ENCODE peak calls at places on chromosomes 2 and 18, in six cellular contexts. R is tibial nerve, J is spleen, Y is heart right ventricle, P is HCT116, F is aorta. V is an unnamed sample. For H3K4me1 and H3K36me3, the result is how much of the 10 kb centered on the place peaks cover.

GRCh38 chr2:120777170-120777751 is 41.6 kb downstream of the GLI2 start:
- DNase-seq in P (no peak), Y (peak), F (no peak), R (no peak), J (no peak), V (no peak)

GRCh38 chr2:190415251-190415650 is 7.1 kb downstream of the MFSD6 start:
- DNase-seq in F (no peak), R (no peak), P (no peak), Y (no peak), J (no peak), V (no peak)

GRCh38 chr2:240890691-240891090 is 5.3 kb downstream of the MAB21L4 start:
- DNase-seq in P (no peak), F (no peak), Y (no peak), J (no peak), R (no peak), V (no peak)

GRCh38 chr18:74331404-74331803 is 15.8 kb downstream of the C18orf63 start:
- DNase-seq in J (no peak), P (peak), F (no peak), R (no peak), Y (no peak), V (no peak)

GRCh38 chr18:61847164-61847791 is 45.5 kb downstream of the RNF152 start:
- DNase-seq in Y (no peak), P (no peak), F (no peak), J (no peak), R (no peak), V (no peak)

GRCh38 chr2:80778704-80779103 is 474.2 kb upstream of the LRRTM1 start:
- DNase-seq in F (no peak), P (no peak), J (no peak), R (no peak), Y (no peak), V (no peak)

GRCh38 chr2:9830685-9831410 is 12.4 kb upstream of the TAF1B start:
- DNase-seq in P (no peak), F (no peak), Y (no peak), R (no peak), J (no peak), V (no peak)

GRCh38 chr2:120861576-120862191 is 126.0 kb downstream of the GLI2 start:
- DNase-seq in P (no peak), Y (no peak), R (no peak), F (no peak), J (peak), V (peak)

GRCh38 chr2:106053581-106053980 is 140.5 kb downstream of the UXS1 start:
- DNase-seq in Y (no peak), P (no peak), R (no peak), F (no peak), J (no peak), V (no peak)

GRCh38 chr2:106054880-106055655 is 139.0 kb downstream of the UXS1 start:
- DNase-seq in J (no peak), P (no peak), F (no peak), R (no peak), Y (no peak), V (no peak)

GRCh38 chr2:106054336-106054735 is 139.8 kb downstream of the UXS1 start:
- DNase-seq in F (no peak), Y (no peak), J (no peak), P (no peak), R (no peak), V (no peak)

GRCh38 chr2:106058469-106059137 is 135.5 kb downstream of the UXS1 start:
- DNase-seq in F (no peak), P (no peak), R (no peak), Y (no peak), J (no peak), V (no peak)

DNA sequence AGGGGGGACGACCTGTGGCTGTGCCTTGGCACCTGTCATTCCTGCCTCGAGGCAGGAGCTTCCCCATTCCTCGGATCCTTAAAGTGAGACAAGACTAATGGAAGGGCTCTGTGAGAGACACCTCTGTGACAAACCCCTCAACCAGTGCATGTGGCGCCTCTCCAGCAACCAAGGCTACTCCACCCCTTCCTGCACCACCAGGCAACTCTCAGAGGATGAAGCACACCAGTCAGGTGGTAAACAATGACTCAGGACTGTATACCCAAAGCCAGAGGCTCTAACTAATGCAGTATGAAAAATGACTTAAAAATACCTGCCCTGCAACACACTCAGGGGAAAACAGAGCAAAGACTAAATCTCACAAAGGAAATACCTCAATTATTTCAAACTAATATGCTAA is 136.9 kb downstream of the UXS1 start:
- DNase-seq in P (no peak), R (no peak), J (no peak), Y (no peak), F (no peak), V (no peak)
- H3K4me1 ChIP-seq in P (under half), R (under half), J (under half), Y (under half), F (under half), V (under half)

GRCh38 chr2:161146996-161147395 is 13.2 kb upstream of the TANK start:
- DNase-seq in P (no peak), Y (peak), F (no peak), R (no peak), J (no peak), V (no peak)

GRCh38 chr2:161147856-161148255 is 12.4 kb upstream of the TANK start:
- DNase-seq in P (no peak), J (no peak), Y (no peak), R (no peak), F (no peak), V (no peak)

GRCh38 chr2:161152302-161152701 is 7.9 kb upstream of the TANK start:
- DNase-seq in Y (no peak), P (no peak), F (no peak), J (no peak), R (no peak), V (no peak)

GRCh38 chr2:161146209-161146775 is 13.9 kb upstream of the TANK start:
- DNase-seq in R (no peak), P (no peak), J (no peak), Y (no peak), F (no peak), V (no peak)

GRCh38 chr2:161150704-161151103 is 9.5 kb upstream of the TANK start:
- DNase-seq in R (no peak), Y (no peak), F (no peak), P (no peak), J (no peak), V (no peak)
- H3K4me3 ChIP-seq in R (no peak), Y (no peak), F (no peak), P (no peak), J (no peak), V (no peak)

DNA sequence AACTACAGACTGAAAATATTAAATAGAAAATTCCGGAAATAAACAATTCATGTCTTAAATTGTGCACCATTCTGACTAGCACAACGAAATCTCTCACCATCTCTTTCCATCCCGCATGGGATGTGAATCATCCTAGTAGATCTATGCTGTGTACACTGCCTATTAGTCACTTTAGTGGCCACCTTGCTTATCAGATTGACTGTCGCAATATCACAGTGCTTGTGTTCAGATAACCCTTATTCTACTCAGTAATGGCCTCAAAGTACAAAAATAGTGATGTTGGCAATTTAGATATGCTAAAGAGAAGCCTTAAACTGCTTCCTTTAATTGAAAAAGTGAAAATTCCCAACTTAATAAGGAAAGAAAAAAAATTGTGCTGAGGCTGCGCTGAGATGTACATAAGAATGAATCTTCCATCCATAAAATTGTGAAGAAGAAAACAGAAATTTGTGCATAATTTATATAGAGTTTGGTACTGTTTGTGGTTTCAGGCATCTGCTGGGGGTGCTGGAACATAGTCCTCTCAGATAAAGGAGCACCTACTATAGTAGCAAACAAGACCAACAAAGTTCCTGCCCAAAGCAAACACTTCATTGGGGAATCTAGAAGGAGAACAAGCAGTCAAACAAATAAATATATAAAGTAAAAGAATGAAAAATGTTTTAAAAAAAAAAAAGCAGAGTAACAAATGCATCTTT is 12.0 kb downstream of the PSMD1 start:
- DNase-seq in P (no peak), J (no peak), F (no peak), Y (no peak), R (no peak), V (no peak)
- H3K36me3 ChIP-seq in P (half or more), J (half or more), F (under half), Y (half or more), R (under half), V (half or more)

DNA sequence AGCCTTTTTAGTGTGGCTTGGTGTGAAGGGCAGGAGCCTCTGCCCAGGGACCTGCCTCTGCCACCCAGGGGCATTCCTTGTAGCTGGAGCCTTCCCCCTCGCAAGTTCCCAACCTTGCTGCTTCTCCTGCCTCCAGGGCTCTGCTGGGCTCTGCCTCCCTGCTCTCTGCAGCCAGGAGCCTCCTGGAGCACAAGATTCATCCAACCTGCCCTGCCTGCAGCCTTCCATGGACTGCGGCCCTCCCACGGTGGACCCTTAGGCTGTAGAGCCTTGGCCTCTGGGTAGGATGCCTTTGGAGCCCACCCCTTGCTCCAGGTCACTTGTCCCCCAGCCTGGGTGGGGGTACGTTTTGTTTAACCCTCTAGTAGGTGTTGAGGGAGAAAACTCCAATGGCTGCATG is 2.5 kb downstream of the SLC66A3 start:
- DNase-seq in P (no peak), R (no peak), Y (no peak), F (no peak), J (no peak), V (no peak)
- H3K4me1 ChIP-seq in P (under half), R (under half), Y (under half), F (under half), J (half or more), V (under half)

GRCh38 chr2:42974697-42975357 is 182.4 kb upstream of the HAAO start:
- DNase-seq in R (peak), J (peak), Y (peak), P (peak), F (peak), V (peak)

GRCh38 chr2:42974303-42974696 is 181.9 kb upstream of the HAAO start:
- DNase-seq in R (no peak), Y (no peak), P (no peak), J (peak), F (no peak), V (peak)

GRCh38 chr2:42976400-42976799 is 184.0 kb upstream of the HAAO start:
- DNase-seq in R (no peak), J (peak), Y (no peak), F (no peak), P (no peak), V (peak)

GRCh38 chr2:42973771-42974170 is 181.4 kb upstream of the HAAO start:
- DNase-seq in J (peak), Y (no peak), P (no peak), F (no peak), R (peak), V (peak)

DNA sequence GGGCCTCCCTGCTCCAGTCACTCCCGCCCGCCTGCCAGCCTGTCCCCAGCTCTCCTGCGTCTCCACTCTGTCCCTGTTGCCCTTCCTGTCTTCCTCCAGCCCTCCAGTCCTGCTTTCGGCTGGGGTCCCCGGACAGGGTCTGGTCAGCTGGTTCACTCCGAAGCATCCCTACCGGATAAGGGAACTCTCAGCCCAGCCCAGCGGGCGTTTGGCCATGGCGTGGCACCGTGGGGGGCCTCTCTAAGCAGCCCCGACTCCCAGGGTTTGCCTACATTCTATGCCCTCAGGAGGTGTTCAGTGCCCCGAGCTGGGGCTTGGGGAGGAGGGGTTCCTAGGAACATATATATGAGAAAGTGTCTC is 183.0 kb upstream of the HAAO start:
- DNase-seq in P (no peak), Y (peak), J (no peak), F (no peak), R (no peak), V (no peak)
- H3K4me3 ChIP-seq in P (peak), Y (peak), J (peak), F (no peak), R (peak), V (peak)

DNA sequence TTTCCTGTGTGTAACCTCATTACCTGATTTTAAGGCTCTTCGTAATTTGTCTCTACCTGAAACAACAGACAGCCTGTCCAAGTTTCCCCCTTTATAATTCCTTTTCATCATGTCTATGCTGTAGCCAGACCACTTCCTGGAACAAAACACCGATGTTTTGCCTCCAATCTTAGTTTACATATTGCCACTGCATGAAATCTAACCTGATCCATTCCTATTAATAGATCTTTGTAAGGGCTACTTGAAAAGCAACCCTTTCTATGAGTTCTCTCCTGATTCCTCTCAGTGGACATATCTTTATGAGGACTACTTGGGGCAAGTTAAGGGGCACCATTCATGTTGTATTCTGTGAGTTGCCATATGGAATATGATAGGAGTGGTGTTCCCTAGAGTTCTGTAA is 30.9 kb downstream of the ZNF638 start:
- DNase-seq in J (no peak), R (no peak), P (no peak), F (no peak), Y (no peak), V (no peak)
- H3K36me3 ChIP-seq in J (half or more), R (under half), P (under half), F (under half), Y (half or more), V (half or more)

GRCh38 chr18:48943736-48944527 is 6.8 kb downstream of the SMAD7 start:
- DNase-seq in Y (no peak), F (no peak), R (no peak), P (no peak), J (no peak), V (peak)
- H3K4me1 ChIP-seq in Y (half or more), F (under half), R (half or more), P (half or more), J (half or more), V (half or more)

DNA sequence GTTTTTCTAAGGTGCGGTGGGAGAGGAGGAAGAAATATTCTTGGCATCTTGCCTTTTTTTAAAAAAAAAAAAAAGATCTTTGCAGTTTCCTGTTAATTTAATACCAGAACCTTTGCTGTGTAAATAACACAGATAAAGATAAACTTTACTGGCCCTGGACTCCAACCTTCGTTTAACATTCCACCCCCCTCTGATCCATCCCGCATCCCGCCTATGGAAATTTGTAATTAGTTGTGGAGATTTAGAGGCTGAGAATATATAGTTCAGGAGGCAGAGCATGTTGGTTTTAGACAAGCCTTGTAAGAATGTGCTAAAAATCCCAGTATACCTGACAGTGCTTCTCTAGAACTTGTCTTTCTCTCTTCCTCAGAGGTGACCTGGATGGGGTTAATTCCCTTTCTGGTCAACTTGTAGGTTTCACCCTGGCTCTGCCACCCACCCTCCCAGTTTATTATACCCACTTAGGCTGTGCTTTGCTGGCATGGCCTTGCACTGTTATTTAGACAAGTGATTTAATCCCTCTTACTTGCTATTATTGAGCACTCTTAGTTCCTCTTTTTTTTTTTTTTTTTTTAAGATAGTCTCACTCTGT is 2.9 kb upstream of the C2orf72 start:
- DNase-seq in P (no peak), F (no peak), R (no peak), J (no peak), Y (no peak), V (no peak)
- H3K4me3 ChIP-seq in P (no peak), F (no peak), R (no peak), J (no peak), Y (no peak), V (no peak)

V was measured in upper lobe of right lung.